ENCODE peak calls at places on chromosome 12, in four cellular contexts. L is CD4-positive, alpha-beta T cell; M is CD8-positive, alpha-beta T cell; J is fibroblast of mammary gland. N is an unnamed sample.

GRCh38 chr12:108313609-108314331 is 25.3 kb downstream of the CMKLR1 start:
- DNase-seq in L (peak), M (no peak), J (no peak), N (no peak)

GRCh38 chr12:124994435-124994975 is 1.1 kb downstream of the BRI3BP start:
- DNase-seq in L (no peak), M (no peak), J (no peak), N (no peak)

GRCh38 chr12:42961395-42961794 is 371.8 kb upstream of the PRICKLE1 start:
- DNase-seq in L (no peak), M (no peak), J (peak), N (no peak)

GRCh38 chr12:18165889-18166288 is 75.9 kb upstream of the RERGL start:
- DNase-seq in L (no peak), M (no peak), J (peak), N (no peak)

GRCh38 chr12:121167232-121167820 is 34.6 kb downstream of the P2RX7 start:
- DNase-seq in L (no peak), M (no peak), J (peak), N (no peak)

GRCh38 chr12:62683724-62684501 is 217.3 kb downstream of the MON2 start:
- DNase-seq in L (no peak), M (no peak), J (peak), N (no peak)

GRCh38 chr12:117359029-117359845 is 2.2 kb downstream of the NOS1 start:
- DNase-seq in L (no peak), M (no peak), J (no peak), N (no peak)

GRCh38 chr12:80512781-80513180 is 68.7 kb downstream of the PTPRQ start:
- DNase-seq in L (no peak), M (no peak), J (no peak), N (no peak)

GRCh38 chr12:115572440-115572839 is 705.1 kb downstream of the MED13L start:
- DNase-seq in L (no peak), M (no peak), J (peak), N (no peak)

GRCh38 chr12:43148711-43149110 is 403.3 kb downstream of the ADAMTS20 start:
- DNase-seq in L (no peak), M (no peak), J (peak), N (no peak)

GRCh38 chr12:114405449-114406271 is at the start of gene TBX5:
- DNase-seq in L (no peak), M (no peak), J (peak), N (no peak)

GRCh38 chr12:57280234-57281062 is 29.5 kb upstream of the STAC3 start:
- DNase-seq in L (peak), M (peak), J (peak), N (no peak)

GRCh38 chr12:119868992-119869391 is 8.1 kb downstream of the CIT start:
- DNase-seq in L (no peak), M (no peak), J (peak), N (no peak)

GRCh38 chr12:17301544-17301943 is 695.6 kb upstream of the LMO3 start:
- DNase-seq in L (no peak), M (no peak), J (no peak), N (no peak)

GRCh38 chr12:16359512-16360491 is 12.4 kb downstream of the MGST1 start:
- DNase-seq in L (no peak), M (no peak), J (peak), N (no peak)

GRCh38 chr12:131204416-131205311 is 251.0 kb downstream of the ADGRD1 start:
- DNase-seq in L (no peak), M (peak), J (no peak), N (no peak)

GRCh38 chr12:753401-754237 is 1.2 kb downstream of the WNK1 start:
- DNase-seq in L (peak), M (peak), J (peak), N (no peak)

GRCh38 chr12:7351177-7351576 is 47.3 kb downstream of the ACSM4 start:
- DNase-seq in L (no peak), M (no peak), J (no peak), N (no peak)

GRCh38 chr12:52867636-52868035 is 18.8 kb upstream of the KRT78 start:
- DNase-seq in L (peak), M (no peak), J (no peak), N (no peak)

GRCh38 chr12:65470261-65470660 is 191.8 kb downstream of the MSRB3 start:
- DNase-seq in L (no peak), M (no peak), J (peak), N (no peak)

GRCh38 chr12:68759852-68760251 is 13.9 kb downstream of the SLC35E3 start:
- DNase-seq in L (no peak), M (no peak), J (no peak), N (no peak)

GRCh38 chr12:13135336-13136178 is 32.1 kb upstream of the GSG1 start:
- DNase-seq in L (no peak), M (no peak), J (peak), N (no peak)

GRCh38 chr12:12788675-12789368 is 3.4 kb downstream of the APOLD1 start:
- DNase-seq in L (peak), M (peak), J (peak), N (no peak)

GRCh38 chr12:47838286-47838931 is 18.7 kb upstream of the HDAC7 start:
- DNase-seq in L (peak), M (no peak), J (peak), N (no peak)

GRCh38 chr12:93060666-93061413 is 131.7 kb upstream of the EEA1 start:
- DNase-seq in L (no peak), M (no peak), J (peak), N (no peak)

GRCh38 chr12:126617312-126617711 is 1552.1 kb downstream of the AACS start:
- DNase-seq in L (no peak), M (no peak), J (peak), N (no peak)

GRCh38 chr12:104877107-104877705 is 80.9 kb downstream of the SLC41A2 start:
- DNase-seq in L (peak), M (peak), J (peak), N (peak)

GRCh38 chr12:91685917-91686316 is 459.7 kb downstream of the BTG1 start:
- DNase-seq in L (no peak), M (no peak), J (peak), N (no peak)

GRCh38 chr12:44077293-44077692 is 241.4 kb downstream of the TMEM117 start:
- DNase-seq in L (no peak), M (no peak), J (no peak), N (no peak)

GRCh38 chr12:57340104-57340503 is 89.1 kb upstream of the STAC3 start:
- DNase-seq in L (no peak), M (no peak), J (peak), N (no peak)

GRCh38 chr12:90621927-90622326 is 333.0 kb downstream of the CCER1 start:
- DNase-seq in L (no peak), M (no peak), J (peak), N (no peak)

GRCh38 chr12:101713059-101713682 is 15.7 kb downstream of the CHPT1 start:
- DNase-seq in L (no peak), M (no peak), J (peak), N (no peak)

GRCh38 chr12:88600272-88600671 is 20.0 kb upstream of the KITLG start:
- DNase-seq in L (no peak), M (no peak), J (peak), N (no peak)

GRCh38 chr12:96258451-96258933 is 64.3 kb downstream of the ELK3 start:
- DNase-seq in L (no peak), M (no peak), J (peak), N (no peak)

GRCh38 chr12:4107436-4107878 is 166.1 kb upstream of the CCND2 start:
- DNase-seq in L (peak), M (peak), J (peak), N (no peak)
- TF ChIP-seq CTCF in L (peak), M (peak), J (peak), N (peak)

DNA sequence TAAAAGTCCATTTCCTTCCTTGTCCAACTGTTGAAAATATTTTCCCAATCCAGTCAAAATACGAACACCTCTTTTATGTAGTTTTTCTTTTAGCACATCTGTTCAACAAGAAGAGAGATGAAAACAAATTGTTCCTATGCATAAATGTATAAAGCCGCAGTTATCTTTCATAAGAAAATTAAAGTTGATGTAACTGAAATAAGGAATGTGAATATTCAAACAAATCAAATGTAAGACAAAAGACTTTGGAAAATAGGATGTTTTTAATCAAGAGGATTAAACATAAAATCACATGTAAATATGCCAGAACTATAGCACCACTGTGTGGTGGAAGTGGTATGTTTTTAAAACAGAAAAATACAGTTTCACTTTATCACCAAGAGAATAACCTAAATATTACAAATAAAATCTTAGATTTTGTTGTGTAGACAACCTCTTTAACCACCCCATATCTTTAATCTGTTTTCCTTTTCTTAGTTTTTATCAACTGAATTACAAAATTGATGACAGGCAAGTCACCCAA is 40.4 kb downstream of the CAPS2 start:
- DNase-seq in L (no peak), M (no peak), J (peak), N (no peak)
- TF ChIP-seq CTCF in L (no peak), M (no peak), J (peak), N (peak)

GRCh38 chr12:51238510-51239334 is at the start of gene DAZAP2:
- DNase-seq in L (peak), M (peak), J (peak), N (peak)

GRCh38 chr12:51240971-51241370 is 2.3 kb downstream of the DAZAP2 start:
- DNase-seq in L (no peak), M (no peak), J (peak), N (no peak)

GRCh38 chr12:51234533-51234932 is 4.1 kb upstream of the DAZAP2 start:
- DNase-seq in L (no peak), M (no peak), J (no peak), N (no peak)

GRCh38 chr12:51242150-51242549 is 3.5 kb downstream of the DAZAP2 start:
- DNase-seq in L (no peak), M (no peak), J (no peak), N (no peak)

DNA sequence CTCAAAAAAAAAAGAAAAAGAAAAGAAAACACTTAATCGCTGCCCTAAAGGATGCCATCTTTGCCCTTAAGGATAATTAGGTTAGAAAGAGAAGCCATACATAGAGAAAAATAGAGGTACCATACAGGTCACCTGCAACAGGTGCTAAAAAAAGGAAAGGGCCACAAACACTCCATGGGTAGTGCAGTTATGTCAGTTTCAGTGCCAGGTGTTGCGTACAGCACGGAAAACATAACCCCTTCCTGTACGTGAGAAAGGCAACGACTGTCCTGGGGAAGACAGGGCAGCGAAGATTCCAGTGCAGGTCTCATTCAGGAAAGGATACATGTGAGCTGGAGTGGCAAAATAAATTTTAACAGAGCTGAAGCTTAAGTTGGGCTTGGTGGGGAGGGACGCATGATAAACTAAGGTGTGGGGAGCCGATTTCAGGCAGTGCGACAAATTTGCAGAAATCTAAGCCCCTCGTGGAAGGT is 553 bp upstream of the DAZAP2 start:
- DNase-seq in L (no peak), M (no peak), J (no peak), N (no peak)
- TF ChIP-seq CTCF in L (no peak), M (no peak), J (no peak), N (no peak)

GRCh38 chr12:76586764-76587395 is 27.3 kb upstream of the OSBPL8 start:
- DNase-seq in L (peak), M (peak), J (peak), N (no peak)
- TF ChIP-seq CTCF in L (peak), M (peak), J (peak), N (peak)

N was measured in D721Med.